ENCODE peak calls at places on chromosomes 16 and 17, in seven cellular contexts. D is uterus; R is DND-41; B is lower lobe of right lung; J is CD4-positive, alpha-beta memory T cell; H is psoas muscle; A is IMR-90. Z is an unnamed sample.
A peak's percentile ranks its signal among the peaks of the same experiment; 100 is the strongest.

GRCh38 chr17:77772899-77773358 is 185.6 kb upstream of the TNRC6C start:
- DNase-seq in R (no peak), D (no peak), A (no peak), J (no peak), H (no peak), B (no peak), Z (no peak)

GRCh38 chr17:75454193-75454592 is 2.2 kb upstream of the TMEM94 start:
- DNase-seq in A (no peak), H (no peak), J (no peak), R (no peak), B (no peak), D (no peak), Z (no peak)

GRCh38 chr17:38706625-38707298 is 1.7 kb downstream of the MLLT6 start:
- DNase-seq in R (no peak), B (no peak), H (no peak), A (no peak), J (peak; percentile 19), D (no peak), Z (no peak)

GRCh38 chr16:15653227-15653626 is 3.2 kb downstream of the NDE1 start:
- DNase-seq in D (no peak), B (no peak), H (no peak), R (no peak), A (peak; percentile 97), J (no peak), Z (no peak)

GRCh38 chr17:78375401-78376079 is 2.9 kb upstream of the PGS1 start:
- DNase-seq in R (no peak), A (peak; percentile 98), J (no peak), B (peak; percentile 75), D (no peak), H (peak; percentile 65), Z (no peak)

GRCh38 chr17:19013226-19013625 is 8.7 kb upstream of the FAM83G start:
- DNase-seq in B (peak; percentile 36), H (no peak), D (no peak), A (no peak), J (no peak), R (no peak), Z (no peak)

GRCh38 chr16:7083086-7083485 is 249.6 kb upstream of the RBFOX1 start:
- DNase-seq in J (no peak), H (no peak), D (no peak), B (no peak), A (no peak), R (no peak), Z (no peak)

GRCh38 chr17:9982159-9982558 is 77.1 kb upstream of the RCVRN start:
- DNase-seq in A (no peak), H (no peak), D (no peak), B (no peak), R (no peak), J (no peak), Z (no peak)

GRCh38 chr17:59762022-59762825 is 54.8 kb downstream of the VMP1 start:
- DNase-seq in A (peak; percentile 89), J (no peak), H (no peak), B (no peak), D (no peak), R (no peak), Z (no peak)

GRCh38 chr16:57470683-57471082 is 8.2 kb downstream of the POLR2C start:
- DNase-seq in B (peak; percentile 81), D (peak; percentile 73), H (peak; percentile 68), A (no peak), J (no peak), R (no peak), Z (no peak)

GRCh38 chr17:43416998-43417891 is 18.5 kb downstream of the ARL4D start:
- DNase-seq in R (no peak), H (peak; percentile 74), B (peak; percentile 52), J (no peak), A (peak; percentile 37), D (peak; percentile 84), Z (no peak)

GRCh38 chr17:55770220-55770870 is 19.5 kb downstream of the PCTP start:
- DNase-seq in A (peak; percentile 72), H (no peak), D (no peak), R (no peak), J (no peak), B (no peak), Z (no peak)

GRCh38 chr17:82243648-82244412 is 15.0 kb downstream of the SLC16A3 start:
- DNase-seq in D (no peak), B (peak; percentile 40), H (no peak), A (no peak), J (no peak), R (no peak), Z (no peak)

GRCh38 chr17:58531122-58531521 is 16.7 kb upstream of the MTMR4 start:
- DNase-seq in B (no peak), R (no peak), J (no peak), A (no peak), H (no peak), D (no peak), Z (no peak)

GRCh38 chr17:67725232-67726206 is 7.8 kb downstream of the NOL11 start:
- DNase-seq in B (no peak), J (peak; percentile 63), R (no peak), H (no peak), A (no peak), D (no peak), Z (peak; percentile 76)

GRCh38 chr16:35562471-35562870 is 2103.1 kb downstream of the TP53TG3F start:
- DNase-seq in A (no peak), R (no peak), B (no peak), J (no peak), D (no peak), H (no peak), Z (no peak)
- H3K9me3 ChIP-seq in A (peaks cover 14% of the 10 kb centered on the region), R (peaks cover 25% of the 10 kb centered on the region), B (no peaks in the 10 kb centered on the region), J (peaks cover 18% of the 10 kb centered on the region), D (no peaks in the 10 kb centered on the region), H (no peaks in the 10 kb centered on the region), Z (no peaks in the 10 kb centered on the region)

GRCh38 chr17:40173778-40174135 is 3.5 kb upstream of the RAPGEFL1 start:
- DNase-seq in H (no peak), B (no peak), J (no peak), R (no peak), A (no peak), D (no peak), Z (no peak)
- H3K36me3 ChIP-seq in H (peaks cover 85% of the 10 kb centered on the region), B (peaks cover 72% of the 10 kb centered on the region), J (peaks cover 43% of the 10 kb centered on the region), R (peaks cover 76% of the 10 kb centered on the region), A (peaks cover 49% of the 10 kb centered on the region), D (no peaks in the 10 kb centered on the region), Z (peaks cover 29% of the 10 kb centered on the region)

DNA sequence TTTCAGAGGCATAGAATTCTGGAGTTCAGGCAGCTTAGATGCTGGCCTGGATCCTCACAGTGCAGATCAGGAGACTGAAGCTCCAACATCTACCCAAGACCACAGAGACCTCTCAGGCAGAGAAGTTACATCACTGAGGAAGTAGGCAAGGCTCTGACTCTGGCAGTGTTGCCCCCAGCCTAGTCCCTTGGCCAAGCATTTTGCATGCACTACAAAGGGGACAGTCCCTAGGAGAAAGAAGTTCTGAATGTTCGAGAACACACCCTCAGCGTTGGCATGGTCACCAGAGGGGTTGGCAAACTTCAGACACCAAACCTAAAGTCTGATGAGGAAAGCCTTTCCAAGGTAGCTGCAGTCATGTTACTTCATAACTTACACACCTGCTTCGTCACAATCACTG is 2.5 kb downstream of the RANBP10 start:
- DNase-seq in B (no peak), R (no peak), H (no peak), A (no peak), J (no peak), D (no peak), Z (no peak)
- H3K9me3 ChIP-seq in B (no peaks in the 10 kb centered on the region), R (no peaks in the 10 kb centered on the region), H (no peaks in the 10 kb centered on the region), A (no peaks in the 10 kb centered on the region), J (no peaks in the 10 kb centered on the region), D (no peaks in the 10 kb centered on the region), Z (no peaks in the 10 kb centered on the region)

GRCh38 chr16:74462361-74462760 is 41.1 kb upstream of the CLEC18B start:
- DNase-seq in H (no peak), B (no peak), D (no peak), R (no peak), A (no peak), J (no peak), Z (no peak)

GRCh38 chr16:74461826-74462225 is 40.5 kb upstream of the CLEC18B start:
- DNase-seq in B (no peak), J (no peak), D (no peak), R (no peak), H (no peak), A (no peak), Z (no peak)

GRCh38 chr16:74465281-74465680 is 44.0 kb upstream of the CLEC18B start:
- DNase-seq in H (peak; percentile 26), A (no peak), B (no peak), J (no peak), D (no peak), R (no peak), Z (no peak)

GRCh38 chr16:74465851-74466685 is 44.8 kb upstream of the CLEC18B start:
- DNase-seq in B (no peak), J (no peak), R (no peak), D (peak; percentile 28), A (no peak), H (no peak), Z (no peak)

DNA sequence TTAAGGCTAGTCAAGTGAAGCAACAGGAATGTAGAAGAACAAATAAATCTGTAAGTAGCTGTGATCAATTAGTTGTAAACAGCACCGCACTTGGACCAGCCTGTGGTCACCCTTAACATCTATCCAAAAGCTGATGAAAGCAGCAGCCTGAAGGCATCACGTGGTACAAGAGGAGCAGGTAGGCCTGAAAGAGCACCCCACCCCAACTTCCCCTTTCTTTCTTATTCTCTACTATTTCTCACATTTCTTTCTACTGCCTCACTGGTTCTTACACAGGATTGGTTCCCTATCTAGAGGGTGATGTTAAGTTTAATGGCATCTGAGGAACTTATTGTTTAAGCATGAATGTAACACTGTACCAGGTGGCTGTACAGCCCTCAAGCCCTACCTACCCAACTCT is 42.6 kb upstream of the CLEC18B start:
- DNase-seq in D (no peak), B (no peak), R (no peak), J (no peak), H (no peak), A (no peak), Z (no peak)
- H3K36me3 ChIP-seq in D (no peaks in the 10 kb centered on the region), B (peaks cover 100% of the 10 kb centered on the region), R (peaks cover 53% of the 10 kb centered on the region), J (peaks cover 73% of the 10 kb centered on the region), H (peaks cover 100% of the 10 kb centered on the region), A (peaks cover 57% of the 10 kb centered on the region), Z (peaks cover 54% of the 10 kb centered on the region)

DNA sequence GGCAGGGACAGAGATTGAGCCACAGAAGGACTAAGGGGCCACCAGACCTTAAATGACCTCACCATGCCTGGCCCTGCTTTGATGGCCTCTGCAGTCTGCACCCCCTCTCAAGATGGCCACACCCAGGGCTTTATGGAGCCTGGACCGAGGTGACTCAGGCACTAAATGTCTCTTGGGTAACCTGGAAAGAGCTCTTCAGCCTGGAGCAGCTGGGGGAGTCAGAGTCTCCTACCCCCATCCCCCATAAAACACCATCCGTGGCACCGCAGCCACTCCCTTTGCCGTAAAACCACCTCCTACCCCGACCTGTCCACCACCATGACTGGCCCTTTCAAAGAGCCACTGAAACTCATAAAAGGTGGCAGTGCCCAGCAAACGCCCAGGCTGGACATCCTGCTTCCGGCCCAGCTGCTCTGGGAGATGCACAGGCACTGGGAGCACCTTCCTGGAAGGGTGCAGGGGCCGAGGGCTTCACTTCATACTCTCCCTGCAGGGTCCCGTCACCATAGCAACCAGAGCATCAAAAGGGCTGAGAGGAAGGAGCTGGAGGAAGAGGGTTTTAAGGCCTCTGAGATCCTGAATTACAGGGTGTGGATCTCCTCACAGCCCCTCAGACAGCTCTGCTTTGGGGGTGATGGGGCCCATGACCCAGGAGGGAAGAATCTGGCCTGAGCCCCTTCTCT is 22.3 kb downstream of the FOXN1 start:
- DNase-seq in R (no peak), D (no peak), H (no peak), A (no peak), B (no peak), J (no peak), Z (no peak)
- H3K9me3 ChIP-seq in R (no peaks in the 10 kb centered on the region), D (no peaks in the 10 kb centered on the region), H (no peaks in the 10 kb centered on the region), A (no peaks in the 10 kb centered on the region), B (no peaks in the 10 kb centered on the region), J (no peaks in the 10 kb centered on the region), Z (no peaks in the 10 kb centered on the region)

Z was measured in naive thymus-derived CD4-positive, alpha-beta T cell.